ENCODE peak calls at places on chromosomes 3 and 15, in nine cellular contexts. J is upper lobe of right lung, L is right atrium auricular region, A is fibroblast of lung, B is heart right ventricle, R is lower lobe of right lung, C is mucosa of descending colon, Q is breast epithelium, T is GM12878. U is an unnamed sample.

GRCh38 chr3:30435950-30436349 is 170.5 kb upstream of the TGFBR2 start:
- DNase-seq in J (no peak), L (no peak), A (no peak), B (no peak), R (no peak), C (no peak), Q (no peak), T (no peak), U (no peak)

GRCh38 chr3:58534592-58535494 is 2.1 kb downstream of the ACOX2 start:
- DNase-seq in J (no peak), L (peak; percentile 53), A (no peak), B (no peak), R (no peak), C (no peak), Q (no peak), T (no peak), U (no peak)

GRCh38 chr15:44588541-44588940 is 51.6 kb downstream of the EIF3J start:
- DNase-seq in J (no peak), L (no peak), A (no peak), B (no peak), R (no peak), C (no peak), Q (no peak), T (no peak), U (no peak)

GRCh38 chr3:40120816-40121215 is 188.7 kb upstream of the EIF1B start:
- DNase-seq in J (no peak), L (no peak), A (peak; percentile 74), B (no peak), R (no peak), C (no peak), Q (no peak), T (no peak), U (no peak)

GRCh38 chr3:45730409-45731154 is 41.4 kb downstream of the SACM1L start:
- DNase-seq in J (no peak), L (no peak), A (no peak), B (no peak), R (no peak), C (no peak), Q (no peak), T (peak; percentile 19), U (no peak)

GRCh38 chr3:122786067-122786466 is 7.6 kb downstream of the HSPBAP1 start:
- DNase-seq in J (no peak), L (no peak), A (peak; percentile 83), B (no peak), R (no peak), C (no peak), Q (no peak), T (no peak), U (peak; percentile 50)

GRCh38 chr15:41779662-41780157 is 5.4 kb downstream of the MAPKBP1 start:
- DNase-seq in J (no peak), L (no peak), A (no peak), B (no peak), R (no peak), C (no peak), Q (no peak), T (no peak), U (no peak)

GRCh38 chr3:81302045-81302444 is 459.4 kb downstream of the GBE1 start:
- DNase-seq in J (no peak), L (no peak), A (peak; percentile 50), B (peak; percentile 12), R (no peak), C (no peak), Q (no peak), T (no peak), U (peak; percentile 37)

GRCh38 chr3:189338366-189338765 is 166.6 kb downstream of the TPRG1 start:
- DNase-seq in J (no peak), L (no peak), A (no peak), B (no peak), R (no peak), C (no peak), Q (peak; percentile 47), T (no peak), U (no peak)

GRCh38 chr3:179272385-179272784 is 21.5 kb upstream of the KCNMB3 start:
- DNase-seq in J (no peak), L (no peak), A (no peak), B (no peak), R (no peak), C (no peak), Q (no peak), T (no peak), U (no peak)

GRCh38 chr3:19272296-19272695 is 124.0 kb downstream of the KCNH8 start:
- DNase-seq in J (no peak), L (no peak), A (no peak), B (no peak), R (no peak), C (no peak), Q (no peak), T (no peak), U (no peak)

GRCh38 chr15:31758126-31758525 is 272.2 kb upstream of the CHRNA7 start:
- DNase-seq in J (no peak), L (peak; percentile 65), A (no peak), B (peak; percentile 38), R (peak; percentile 59), C (peak; percentile 86), Q (no peak), T (peak; percentile 9), U (no peak)

GRCh38 chr3:49133226-49133951 is 539 bp upstream of the LAMB2 start:
- DNase-seq in J (peak; percentile 90), L (peak; percentile 89), A (peak; percentile 93), B (peak; percentile 93), R (peak; percentile 88), C (peak; percentile 88), Q (peak; percentile 78), T (no peak), U (peak; percentile 90)

GRCh38 chr15:89444241-89444797 is 52.1 kb downstream of the RHCG start:
- DNase-seq in J (no peak), L (no peak), A (no peak), B (no peak), R (no peak), C (no peak), Q (no peak), T (no peak), U (no peak)

GRCh38 chr15:89442671-89443307 is 53.6 kb downstream of the RHCG start:
- DNase-seq in J (peak; percentile 64), L (no peak), A (no peak), B (no peak), R (no peak), C (peak; percentile 66), Q (no peak), T (no peak), U (peak; percentile 27)

GRCh38 chr15:89445553-89445952 is 50.8 kb downstream of the RHCG start:
- DNase-seq in J (no peak), L (no peak), A (no peak), B (no peak), R (no peak), C (no peak), Q (no peak), T (no peak), U (no peak)

GRCh38 chr15:89446260-89446891 is 50.0 kb downstream of the RHCG start:
- DNase-seq in J (no peak), L (no peak), A (no peak), B (no peak), R (no peak), C (no peak), Q (no peak), T (no peak), U (no peak)

DNA sequence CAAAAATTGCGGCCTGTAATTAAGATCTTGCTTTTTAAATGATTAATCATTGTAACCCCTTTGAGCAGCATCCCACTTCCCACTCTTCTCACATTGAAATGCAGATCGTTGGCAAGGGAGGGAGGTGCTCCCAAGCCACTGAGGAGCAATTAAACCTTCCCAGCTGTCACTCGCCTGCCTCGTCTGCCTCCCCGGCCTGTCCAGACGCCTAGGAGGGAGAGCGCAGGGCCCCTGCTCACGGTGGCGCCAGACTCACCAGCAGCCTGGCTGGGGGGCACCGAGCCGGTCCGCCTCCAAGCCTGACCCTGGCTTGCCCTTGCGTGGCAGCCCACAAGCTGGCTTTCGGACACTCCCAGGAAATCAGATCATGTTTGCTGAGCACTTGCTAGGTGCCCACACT is 51.5 kb downstream of the RHCG start:
- DNase-seq in J (no peak), L (no peak), A (no peak), B (no peak), R (no peak), C (no peak), Q (no peak), T (no peak), U (no peak)
- H3K4me3 ChIP-seq in J (no peak overlapping the region), L (no peak overlapping the region), A (no peak overlapping the region), B (no peak overlapping the region), R (no peak overlapping the region), C (no peak overlapping the region), Q (no peak overlapping the region), T (no peak overlapping the region), U (no peak overlapping the region)

DNA sequence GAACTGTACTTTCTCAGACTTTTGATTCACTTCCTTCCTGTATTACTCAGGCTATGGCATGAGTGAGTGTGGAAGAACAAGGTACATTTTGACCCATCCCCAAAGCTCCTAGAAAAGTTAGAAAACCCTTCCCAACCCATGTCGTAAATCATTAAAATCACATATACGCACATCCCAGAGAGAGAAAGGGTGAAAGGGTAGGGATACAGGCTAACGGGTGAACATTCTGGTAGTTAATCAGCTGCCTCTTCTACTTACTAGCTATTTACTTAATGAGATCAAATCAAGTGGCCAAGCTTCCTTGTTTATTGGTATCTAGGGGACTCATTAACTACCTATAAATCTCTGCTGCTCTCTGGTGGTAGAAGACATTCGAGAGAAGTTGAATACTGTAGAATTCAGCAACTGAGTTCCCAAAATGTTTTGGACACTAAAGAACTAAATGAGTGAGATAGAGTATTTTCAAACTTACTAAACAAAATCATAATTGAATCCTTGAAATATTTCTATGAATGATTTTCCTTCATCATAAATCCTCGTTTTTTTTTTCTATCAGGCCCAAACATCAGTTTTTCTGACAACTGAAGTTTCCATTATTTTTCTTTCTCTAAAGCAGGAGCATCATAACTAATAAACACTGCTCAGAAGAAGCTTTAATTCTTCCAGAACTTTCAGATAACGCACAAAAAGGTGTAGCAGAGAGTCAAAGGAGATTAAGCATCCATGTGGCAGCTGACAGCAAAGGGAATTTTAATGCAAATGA is 124.2 kb downstream of the IMPG2 start:
- DNase-seq in J (no peak), L (no peak), A (peak; percentile 49), B (peak; percentile 10), R (no peak), C (no peak), Q (no peak), T (no peak), U (peak; percentile 76)
- TF ChIP-seq CTCF in J (peak; percentile 66), L (peak; percentile 75), A (peak; percentile 66), B (peak; percentile 60), R (peak; percentile 55), C (no peak), Q (no peak), T (peak; percentile 13), U (peak; percentile 73)

GRCh38 chr3:52696830-52697621 is 8.6 kb downstream of the GLT8D1 start:
- DNase-seq in J (no peak), L (no peak), A (no peak), B (no peak), R (no peak), C (no peak), Q (no peak), T (no peak), U (no peak)
- H3K4me3 ChIP-seq in J (no peak overlapping the region), L (no peak overlapping the region), A (no peak overlapping the region), B (no peak overlapping the region), R (no peak overlapping the region), C (no peak overlapping the region), Q (no peak overlapping the region), T (no peak overlapping the region), U (no peak overlapping the region)

DNA sequence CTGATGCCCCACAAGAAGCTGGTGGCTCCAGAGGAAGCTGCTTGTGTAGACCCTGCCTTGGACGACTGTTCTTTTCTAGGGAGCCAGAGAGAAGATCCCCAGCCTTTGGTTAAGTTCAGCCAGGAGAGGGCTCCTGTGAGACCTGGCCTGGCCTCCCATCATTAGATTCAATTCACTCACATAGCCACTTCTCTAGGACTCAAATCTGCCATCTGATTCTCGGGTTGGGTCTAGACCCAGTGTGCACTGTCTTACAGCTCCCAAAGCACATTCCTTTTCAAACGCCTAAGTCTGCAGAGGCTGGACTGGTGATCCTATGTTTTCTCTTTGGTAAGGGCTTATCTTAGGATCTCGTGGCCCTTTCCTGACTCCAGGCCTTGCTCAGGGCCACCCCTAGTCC is 81.7 kb upstream of the NPHP3 start:
- DNase-seq in J (no peak), L (no peak), A (peak; percentile 13), B (no peak), R (no peak), C (no peak), Q (no peak), T (no peak), U (no peak)
- TF ChIP-seq CTCF in J (no peak), L (no peak), A (peak; percentile 11), B (no peak), R (no peak), C (no peak), Q (no peak), T (no peak), U (peak; percentile 16)